ENCODE peak calls at places on chromosomes 3 and 15, in seven cellular contexts. G is mucosa of gallbladder; F is fibroblast of the conjunctiva; V is T-helper 1 cell; E is heart right ventricle; O is stimulated activated CD8-positive, alpha-beta memory T cell treated with anti-CD3 and anti-CD28 coated beads, Interleukin-7, amount 100 ng/mL, for 24 hours; Q is stimulated activated CD4-positive, alpha-beta T cell treated with anti-CD3 and anti-CD28 coated beads, TNF-alpha, amount 100 ng/mL, for 1 hour. R is an unnamed sample.

GRCh38 chr3:125498630-125499029 is 21.4 kb downstream of the SNX4 start:
- DNase-seq in G (no peak), F (no peak), V (no peak), E (no peak), O (no peak), Q (no peak), R (no peak)

GRCh38 chr3:186901135-186901734 is 29.1 kb upstream of the ST6GAL1 start:
- DNase-seq in G (no peak), F (peak; percentile 62), V (no peak), E (no peak), O (no peak), Q (no peak), R (no peak)

GRCh38 chr3:131622726-131623125 is 120.0 kb upstream of the MRPL3 start:
- DNase-seq in G (no peak), F (no peak), V (no peak), E (no peak), O (no peak), Q (no peak), R (no peak)

GRCh38 chr3:99789322-99789721 is 28.3 kb upstream of the CMSS1 start:
- DNase-seq in G (no peak), F (peak; percentile 63), V (no peak), E (no peak), O (no peak), Q (no peak), R (no peak)

GRCh38 chr3:55147856-55148720 is 220.2 kb upstream of the LRTM1 start:
- DNase-seq in G (no peak), F (no peak), V (no peak), E (no peak), O (no peak), Q (no peak), R (no peak)

GRCh38 chr3:44958406-44958805 is 17.6 kb downstream of the ZDHHC3 start:
- DNase-seq in G (no peak), F (no peak), V (no peak), E (no peak), O (no peak), Q (no peak), R (no peak)

GRCh38 chr3:40337136-40338108 is 27.9 kb downstream of the EIF1B start:
- DNase-seq in G (no peak), F (no peak), V (no peak), E (no peak), O (no peak), Q (no peak), R (no peak)

GRCh38 chr15:65377105-65377975 is 462 bp downstream of the IGDCC3 start:
- DNase-seq in G (no peak), F (no peak), V (no peak), E (no peak), O (no peak), Q (no peak), R (no peak)

GRCh38 chr3:186825294-186825821 is 17.2 kb upstream of the ADIPOQ start:
- DNase-seq in G (no peak), F (peak; percentile 36), V (no peak), E (no peak), O (no peak), Q (no peak), R (no peak)

GRCh38 chr15:61119556-61119955 is 109.5 kb downstream of the RORA start:
- DNase-seq in G (no peak), F (no peak), V (no peak), E (no peak), O (no peak), Q (no peak), R (no peak)

GRCh38 chr3:3783675-3784074 is 15.6 kb upstream of the LRRN1 start:
- DNase-seq in G (no peak), F (no peak), V (no peak), E (no peak), O (no peak), Q (no peak), R (no peak)

GRCh38 chr15:50256188-50257041 is 9.1 kb downstream of the HDC start:
- DNase-seq in G (no peak), F (peak; percentile 14), V (no peak), E (no peak), O (no peak), Q (no peak), R (no peak)

GRCh38 chr3:82163907-82164520 is 402.6 kb upstream of the GBE1 start:
- DNase-seq in G (no peak), F (no peak), V (no peak), E (no peak), O (no peak), Q (no peak), R (no peak)

GRCh38 chr3:50300681-50301254 is 1.6 kb upstream of the HYAL3 start:
- DNase-seq in G (no peak), F (no peak), V (no peak), E (no peak), O (no peak), Q (no peak), R (no peak)

R was measured in left ventricle myocardium inferior.